ENCODE peak calls at places on chromosomes 5 and 9, in seven cellular contexts. One of them, this sample, is unnamed. For H3K4me1, the result is how much of the 10 kb centered on the place peaks cover.

GRCh38 chr5:82664711-82665110 is 386.6 kb upstream of the RPS23 start:
- DNase-seq in adrenal gland: no peak
- DNase-seq in heart right ventricle: no peak
- DNase-seq in left ventricle myocardium inferior: no peak
- DNase-seq in adipocyte: no peak
- DNase-seq in H9: no peak
- DNase-seq in HCT116: no peak
- DNase-seq in this sample: no peak

GRCh38 chr9:35529156-35529823 is 39.4 kb downstream of the RUSC2 start:
- DNase-seq in adrenal gland: no peak
- DNase-seq in left ventricle myocardium inferior: no peak
- DNase-seq in H9: no peak
- DNase-seq in heart right ventricle: no peak
- DNase-seq in HCT116: no peak
- DNase-seq in adipocyte: no peak
- DNase-seq in this sample: no peak

GRCh38 chr5:143877196-143877595 is 65.2 kb downstream of the HMHB1 start:
- DNase-seq in H9: no peak
- DNase-seq in HCT116: no peak
- DNase-seq in adipocyte: no peak
- DNase-seq in left ventricle myocardium inferior: no peak
- DNase-seq in heart right ventricle: no peak
- DNase-seq in adrenal gland: no peak
- DNase-seq in this sample: no peak

GRCh38 chr5:84383296-84383815 is 1.3 kb downstream of the EDIL3 start:
- DNase-seq in HCT116: no peak
- DNase-seq in adrenal gland: no peak
- DNase-seq in left ventricle myocardium inferior: no peak
- DNase-seq in adipocyte: no peak
- DNase-seq in H9: peak
- DNase-seq in heart right ventricle: no peak
- DNase-seq in this sample: no peak

GRCh38 chr5:131392461-131393095 is 128.7 kb downstream of the CDC42SE2 start:
- DNase-seq in H9: no peak
- DNase-seq in adrenal gland: no peak
- DNase-seq in left ventricle myocardium inferior: no peak
- DNase-seq in adipocyte: no peak
- DNase-seq in HCT116: no peak
- DNase-seq in heart right ventricle: no peak
- DNase-seq in this sample: no peak

GRCh38 chr9:37046683-37047082 is 12.6 kb upstream of the PAX5 start:
- DNase-seq in left ventricle myocardium inferior: no peak
- DNase-seq in adrenal gland: no peak
- DNase-seq in heart right ventricle: no peak
- DNase-seq in HCT116: no peak
- DNase-seq in adipocyte: no peak
- DNase-seq in H9: no peak
- DNase-seq in this sample: no peak

GRCh38 chr5:179530069-179530998 is 20.0 kb upstream of the RUFY1 start:
- DNase-seq in heart right ventricle: peak
- DNase-seq in adrenal gland: peak
- DNase-seq in H9: peak
- DNase-seq in left ventricle myocardium inferior: peak
- DNase-seq in adipocyte: no peak
- DNase-seq in HCT116: no peak
- DNase-seq in this sample: no peak

GRCh38 chr9:89486681-89487080 is 11.2 kb downstream of the SEMA4D start:
- DNase-seq in left ventricle myocardium inferior: no peak
- DNase-seq in heart right ventricle: no peak
- DNase-seq in adipocyte: no peak
- DNase-seq in HCT116: no peak
- DNase-seq in H9: peak
- DNase-seq in adrenal gland: no peak
- DNase-seq in this sample: no peak

GRCh38 chr5:78526049-78526525 is 122.5 kb downstream of the LHFPL2 start:
- DNase-seq in H9: no peak
- DNase-seq in HCT116: no peak
- DNase-seq in left ventricle myocardium inferior: no peak
- DNase-seq in adrenal gland: no peak
- DNase-seq in adipocyte: peak
- DNase-seq in heart right ventricle: no peak
- DNase-seq in this sample: no peak

GRCh38 chr5:98108497-98108896 is 665.0 kb upstream of the RGMB start:
- DNase-seq in left ventricle myocardium inferior: no peak
- DNase-seq in adipocyte: peak
- DNase-seq in HCT116: no peak
- DNase-seq in heart right ventricle: no peak
- DNase-seq in H9: no peak
- DNase-seq in adrenal gland: no peak
- DNase-seq in this sample: no peak

GRCh38 chr5:156913355-156913718 is 49.7 kb downstream of the TIMD4 start:
- DNase-seq in left ventricle myocardium inferior: no peak
- DNase-seq in HCT116: no peak
- DNase-seq in adipocyte: no peak
- DNase-seq in adrenal gland: no peak
- DNase-seq in heart right ventricle: no peak
- DNase-seq in H9: peak
- DNase-seq in this sample: no peak

GRCh38 chr9:83633676-83634075 is 10.7 kb downstream of the IDNK start:
- DNase-seq in HCT116: no peak
- DNase-seq in adrenal gland: no peak
- DNase-seq in adipocyte: no peak
- DNase-seq in H9: no peak
- DNase-seq in left ventricle myocardium inferior: no peak
- DNase-seq in heart right ventricle: no peak
- DNase-seq in this sample: no peak

GRCh38 chr5:41290810-41291209 is 77.5 kb upstream of the C6 start:
- DNase-seq in heart right ventricle: no peak
- DNase-seq in adipocyte: no peak
- DNase-seq in H9: no peak
- DNase-seq in HCT116: no peak
- DNase-seq in left ventricle myocardium inferior: no peak
- DNase-seq in adrenal gland: no peak
- DNase-seq in this sample: no peak

GRCh38 chr9:123269316-123269715 is 930 bp upstream of the STRBP start:
- DNase-seq in adipocyte: no peak
- DNase-seq in heart right ventricle: no peak
- DNase-seq in H9: no peak
- DNase-seq in left ventricle myocardium inferior: no peak
- DNase-seq in HCT116: no peak
- DNase-seq in adrenal gland: no peak
- DNase-seq in this sample: no peak

GRCh38 chr5:178644826-178645545 is 18.1 kb upstream of the CLK4 start:
- DNase-seq in adrenal gland: no peak
- DNase-seq in adipocyte: peak
- DNase-seq in left ventricle myocardium inferior: no peak
- DNase-seq in HCT116: no peak
- DNase-seq in heart right ventricle: no peak
- DNase-seq in H9: no peak
- DNase-seq in this sample: no peak

GRCh38 chr5:139663207-139663606 is 15.1 kb downstream of the CXXC5 start:
- DNase-seq in left ventricle myocardium inferior: no peak
- DNase-seq in adipocyte: no peak
- DNase-seq in adrenal gland: no peak
- DNase-seq in HCT116: no peak
- DNase-seq in H9: no peak
- DNase-seq in heart right ventricle: no peak
- DNase-seq in this sample: no peak

GRCh38 chr5:139665626-139666025 is 17.5 kb downstream of the CXXC5 start:
- DNase-seq in heart right ventricle: no peak
- DNase-seq in HCT116: no peak
- DNase-seq in adipocyte: no peak
- DNase-seq in H9: no peak
- DNase-seq in adrenal gland: no peak
- DNase-seq in left ventricle myocardium inferior: no peak
- DNase-seq in this sample: no peak

GRCh38 chr5:139664273-139664693 is 16.1 kb downstream of the CXXC5 start:
- DNase-seq in adrenal gland: peak
- DNase-seq in H9: no peak
- DNase-seq in left ventricle myocardium inferior: no peak
- DNase-seq in HCT116: no peak
- DNase-seq in adipocyte: no peak
- DNase-seq in heart right ventricle: no peak
- DNase-seq in this sample: no peak

GRCh38 chr5:139663752-139664151 is 15.6 kb downstream of the CXXC5 start:
- DNase-seq in HCT116: no peak
- DNase-seq in adrenal gland: no peak
- DNase-seq in heart right ventricle: no peak
- DNase-seq in adipocyte: no peak
- DNase-seq in left ventricle myocardium inferior: no peak
- DNase-seq in H9: no peak
- DNase-seq in this sample: no peak

GRCh38 chr5:139664727-139665351 is 16.7 kb downstream of the CXXC5 start:
- DNase-seq in adipocyte: no peak
- DNase-seq in left ventricle myocardium inferior: peak
- DNase-seq in H9: no peak
- DNase-seq in adrenal gland: peak
- DNase-seq in HCT116: no peak
- DNase-seq in heart right ventricle: no peak
- DNase-seq in this sample: no peak
- H3K4me1 ChIP-seq in adipocyte: half or more
- H3K4me1 ChIP-seq in left ventricle myocardium inferior: half or more
- H3K4me1 ChIP-seq in H9: under half
- H3K4me1 ChIP-seq in adrenal gland: half or more
- H3K4me1 ChIP-seq in HCT116: half or more
- H3K4me1 ChIP-seq in heart right ventricle: half or more
- H3K4me1 ChIP-seq in this sample: under half

GRCh38 chr5:177369913-177370487 is 12.3 kb downstream of the RGS14 start:
- DNase-seq in HCT116: no peak
- DNase-seq in adipocyte: no peak
- DNase-seq in heart right ventricle: no peak
- DNase-seq in left ventricle myocardium inferior: no peak
- DNase-seq in adrenal gland: no peak
- DNase-seq in H9: no peak
- DNase-seq in this sample: no peak
- H3K4me1 ChIP-seq in HCT116: under half
- H3K4me1 ChIP-seq in adipocyte: under half
- H3K4me1 ChIP-seq in heart right ventricle: half or more
- H3K4me1 ChIP-seq in left ventricle myocardium inferior: under half
- H3K4me1 ChIP-seq in adrenal gland: under half
- H3K4me1 ChIP-seq in H9: under half
- H3K4me1 ChIP-seq in this sample: under half

DNA sequence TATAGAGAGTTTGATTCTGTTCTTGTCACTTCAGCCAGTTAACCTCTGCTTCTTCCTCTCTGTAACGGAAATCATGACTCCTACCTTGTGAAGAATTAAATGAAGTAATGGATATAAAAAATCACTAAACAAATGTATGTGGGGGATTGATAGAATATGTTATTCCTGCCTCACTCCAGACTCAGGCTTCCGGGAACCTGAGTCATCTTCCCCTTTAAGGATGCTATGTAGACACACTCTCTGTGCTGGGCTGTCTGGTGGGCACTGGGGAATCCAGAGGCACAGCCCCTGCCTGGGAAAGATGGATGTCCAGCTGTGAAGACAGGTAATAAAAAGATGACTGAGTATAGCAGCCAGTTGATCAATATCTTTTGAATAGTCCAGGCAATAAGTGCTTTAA is 77.4 kb downstream of the ZNF618 start:
- DNase-seq in adipocyte: no peak
- DNase-seq in H9: no peak
- DNase-seq in left ventricle myocardium inferior: no peak
- DNase-seq in HCT116: no peak
- DNase-seq in adrenal gland: no peak
- DNase-seq in heart right ventricle: no peak
- DNase-seq in this sample: no peak
- H3K4me1 ChIP-seq in adipocyte: under half
- H3K4me1 ChIP-seq in H9: under half
- H3K4me1 ChIP-seq in left ventricle myocardium inferior: under half
- H3K4me1 ChIP-seq in HCT116: under half
- H3K4me1 ChIP-seq in adrenal gland: under half
- H3K4me1 ChIP-seq in heart right ventricle: under half
- H3K4me1 ChIP-seq in this sample: under half

GRCh38 chr9:134693641-134694367 is 52.2 kb downstream of the COL5A1 start:
- DNase-seq in left ventricle myocardium inferior: peak
- DNase-seq in HCT116: no peak
- DNase-seq in adipocyte: no peak
- DNase-seq in adrenal gland: no peak
- DNase-seq in H9: no peak
- DNase-seq in heart right ventricle: no peak
- DNase-seq in this sample: no peak

GRCh38 chr9:134693011-134693410 is 51.4 kb downstream of the COL5A1 start:
- DNase-seq in H9: no peak
- DNase-seq in adrenal gland: no peak
- DNase-seq in heart right ventricle: no peak
- DNase-seq in HCT116: no peak
- DNase-seq in adipocyte: no peak
- DNase-seq in left ventricle myocardium inferior: no peak
- DNase-seq in this sample: no peak

GRCh38 chr9:134691695-134692572 is 50.3 kb downstream of the COL5A1 start:
- DNase-seq in adipocyte: no peak
- DNase-seq in heart right ventricle: no peak
- DNase-seq in H9: no peak
- DNase-seq in adrenal gland: no peak
- DNase-seq in left ventricle myocardium inferior: no peak
- DNase-seq in HCT116: no peak
- DNase-seq in this sample: no peak

GRCh38 chr9:134690946-134691694 is 49.5 kb downstream of the COL5A1 start:
- DNase-seq in adipocyte: no peak
- DNase-seq in adrenal gland: no peak
- DNase-seq in H9: no peak
- DNase-seq in heart right ventricle: peak
- DNase-seq in HCT116: no peak
- DNase-seq in left ventricle myocardium inferior: peak
- DNase-seq in this sample: no peak

DNA sequence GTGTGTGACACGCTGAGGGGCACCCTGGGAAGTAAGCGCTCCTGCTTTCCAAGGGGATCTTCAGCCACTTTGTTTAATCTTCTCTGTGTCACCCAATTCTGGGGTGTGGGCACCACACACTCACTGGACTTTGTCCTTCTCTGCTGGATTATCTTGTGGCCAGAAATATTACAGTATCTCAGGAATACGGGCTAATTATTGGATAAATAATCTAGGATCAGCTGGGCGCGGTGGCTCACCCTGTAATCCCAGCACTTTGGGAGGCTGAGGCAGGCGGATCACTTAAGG is 50.9 kb downstream of the COL5A1 start:
- DNase-seq in adipocyte: no peak
- DNase-seq in heart right ventricle: no peak
- DNase-seq in left ventricle myocardium inferior: no peak
- DNase-seq in adrenal gland: no peak
- DNase-seq in H9: no peak
- DNase-seq in HCT116: no peak
- DNase-seq in this sample: no peak
- H3K4me1 ChIP-seq in adipocyte: under half
- H3K4me1 ChIP-seq in heart right ventricle: under half
- H3K4me1 ChIP-seq in left ventricle myocardium inferior: under half
- H3K4me1 ChIP-seq in adrenal gland: under half
- H3K4me1 ChIP-seq in H9: under half
- H3K4me1 ChIP-seq in HCT116: under half
- H3K4me1 ChIP-seq in this sample: under half

GRCh38 chr9:80547613-80548012 is 975.8 kb downstream of the TLE4 start:
- DNase-seq in adrenal gland: no peak
- DNase-seq in left ventricle myocardium inferior: no peak
- DNase-seq in HCT116: no peak
- DNase-seq in adipocyte: no peak
- DNase-seq in H9: no peak
- DNase-seq in heart right ventricle: no peak
- DNase-seq in this sample: no peak
- H3K4me1 ChIP-seq in adrenal gland: under half
- H3K4me1 ChIP-seq in left ventricle myocardium inferior: under half
- H3K4me1 ChIP-seq in HCT116: under half
- H3K4me1 ChIP-seq in adipocyte: under half
- H3K4me1 ChIP-seq in H9: under half
- H3K4me1 ChIP-seq in heart right ventricle: under half
- H3K4me1 ChIP-seq in this sample: under half